ENCODE peak calls at places on chromosome X, in ten cellular contexts. O is activated T-cell treated with anti-CD3 and anti-CD28 coated beads for 24 hours, L is ovary, X is fibroblast of the conjunctiva, F is NCI-H82, I is lower leg skin, E is activated T-helper 1 cell treated with Interleukin-2 at 50 U/mL for 16 hours, P is foreskin melanocyte, B is caudate nucleus, N is transverse colon. R is an unnamed sample.

GRCh38 chrX:149487292-149487691 is 17.8 kb downstream of the IDS start:
- DNase-seq in O (peak), E (no peak), B (no peak), P (no peak), F (peak), X (no peak), N (no peak), L (no peak), I (peak), R (peak)

GRCh38 chrX:130125090-130125489 is 14.8 kb upstream of the ELF4 start:
- DNase-seq in L (peak), F (no peak), X (no peak), E (no peak), O (no peak), B (peak), P (no peak), N (peak), I (peak), R (no peak)

GRCh38 chrX:17547658-17548057 is 172.7 kb downstream of the NHS start:
- DNase-seq in X (peak), E (no peak), L (peak), B (no peak), O (no peak), N (peak), P (no peak), F (no peak), I (peak), R (no peak)

GRCh38 chrX:139801397-139801813 is 93.4 kb upstream of the MCF2 start:
- DNase-seq in B (no peak), F (peak), I (no peak), O (no peak), N (no peak), X (no peak), E (no peak), P (no peak), L (no peak), R (no peak)

GRCh38 chrX:66203114-66203513 is 39.1 kb downstream of the HEPH start:
- DNase-seq in B (no peak), L (no peak), I (no peak), P (no peak), N (no peak), X (no peak), O (no peak), F (no peak), E (no peak), R (no peak)

GRCh38 chrX:274904-275475 is 6.2 kb upstream of the PLCXD1 start:
- DNase-seq in F (no peak), E (no peak), P (no peak), X (no peak), O (no peak), N (peak), L (no peak), I (no peak), B (no peak), R (no peak)

GRCh38 chrX:49876750-49877149 is 2.5 kb upstream of the USP27X start:
- DNase-seq in P (no peak), E (no peak), B (peak), O (no peak), L (no peak), X (no peak), F (peak), N (no peak), I (no peak), R (peak)

GRCh38 chrX:150525061-150525919 is 43.1 kb upstream of the MTM1 start:
- DNase-seq in F (no peak), I (no peak), N (no peak), L (no peak), E (no peak), X (no peak), O (no peak), B (peak), P (no peak), R (no peak)

GRCh38 chrX:15055146-15055930 is 182.1 kb downstream of the MOSPD2 start:
- DNase-seq in X (no peak), N (no peak), F (no peak), E (no peak), I (no peak), B (no peak), O (no peak), L (no peak), P (no peak), R (no peak)

GRCh38 chrX:48636286-48636685 is 39.0 kb downstream of the WDR13 start:
- DNase-seq in E (no peak), B (no peak), F (no peak), I (no peak), X (no peak), N (no peak), P (no peak), L (no peak), O (no peak), R (no peak)

GRCh38 chrX:72169008-72169728 is 12.4 kb upstream of the PIN4 start:
- DNase-seq in O (no peak), L (no peak), N (no peak), F (no peak), P (no peak), I (no peak), B (no peak), E (peak), X (no peak), R (no peak)

GRCh38 chrX:100673397-100673953 is 29.5 kb downstream of the SRPX2 start:
- DNase-seq in F (no peak), L (no peak), O (no peak), N (no peak), B (no peak), E (no peak), I (no peak), X (peak), P (no peak), R (no peak)

GRCh38 chrX:78024349-78025108 is 55.1 kb upstream of the PGAM4 start:
- DNase-seq in X (no peak), I (no peak), E (no peak), N (peak), F (peak), L (no peak), O (no peak), P (no peak), B (no peak), R (peak)

GRCh38 chrX:150813922-150814321 is 84.5 kb downstream of the CD99L2 start:
- DNase-seq in E (no peak), P (peak), N (no peak), L (no peak), F (no peak), O (no peak), I (no peak), X (no peak), B (no peak), R (no peak)

R was measured in SK-MEL-5.